ENCODE peak calls at places on chromosomes 1 and 21, in five cellular contexts. S is neural crest cell; C is NCI-H1417; V is CD8-positive, alpha-beta T cell; W is activated naive CD4-positive, alpha-beta T cell treated with anti-CD3 and anti-CD28 coated beads for 36 hours. O is an unnamed sample.

GRCh38 chr1:207702317-207702716 is 49.5 kb upstream of the CD46 start:
- DNase-seq in S (no peak), C (no peak), V (no peak), W (no peak), O (no peak)

GRCh38 chr1:231962636-231963035 is 336.0 kb downstream of the DISC1 start:
- DNase-seq in S (no peak), C (no peak), V (no peak), W (no peak), O (no peak)

GRCh38 chr1:21631944-21632887 is 36.9 kb downstream of the RAP1GAP start:
- DNase-seq in S (no peak), C (no peak), V (no peak), W (no peak), O (no peak)

GRCh38 chr1:81869286-81869685 is 68.6 kb downstream of the ADGRL2 start:
- DNase-seq in S (no peak), C (no peak), V (no peak), W (no peak), O (no peak)

GRCh38 chr1:201542166-201543045 is 3.5 kb downstream of the NAV1 start:
- DNase-seq in S (no peak), C (no peak), V (no peak), W (no peak), O (no peak)

GRCh38 chr1:45146833-45147232 is 59.6 kb downstream of the ZSWIM5 start:
- DNase-seq in S (no peak), C (no peak), V (no peak), W (no peak), O (no peak)

GRCh38 chr21:36909901-36910561 is 56.4 kb downstream of the HLCS start:
- DNase-seq in S (no peak), C (no peak), V (no peak), W (no peak), O (no peak)

GRCh38 chr1:209769171-209769904 is 13.5 kb downstream of the TRAF3IP3 start:
- DNase-seq in S (no peak), C (no peak), V (peak; percentile 75), W (peak; percentile 92), O (no peak)

GRCh38 chr1:16120940-16121410 is 34.9 kb downstream of the EPHA2 start:
- DNase-seq in S (no peak), C (peak; percentile 58), V (no peak), W (no peak), O (no peak)

O was measured in cortex of kidney.